ENCODE peak calls at places on chromosomes 4 and X, in ten cellular contexts. W, V, S, O, F, C, M, G, X and Y are unnamed samples.

GRCh38 chr4:11505225-11505971 is 76.7 kb upstream of the HS3ST1 start:
- DNase-seq in W (peak), C (no peak), G (no peak), F (peak), X (peak), O (peak), V (no peak), S (peak), M (no peak), Y (no peak)

GRCh38 chr4:38765391-38765790 is 17.4 kb downstream of the TLR10 start:
- DNase-seq in V (no peak), M (no peak), W (no peak), G (no peak), X (peak), O (no peak), F (peak), S (no peak), C (no peak), Y (no peak)

GRCh38 chr4:147430111-147430510 is 50.8 kb upstream of the EDNRA start:
- DNase-seq in V (no peak), W (no peak), X (no peak), C (no peak), S (no peak), M (no peak), O (no peak), G (no peak), F (no peak), Y (no peak)

GRCh38 chr4:7263166-7263565 is 70.8 kb downstream of the SORCS2 start:
- DNase-seq in F (peak), C (no peak), X (no peak), G (no peak), W (no peak), V (no peak), O (no peak), S (no peak), M (no peak), Y (no peak)

GRCh38 chrX:138298268-138298667 is 413.2 kb downstream of the FGF13 start:
- DNase-seq in S (no peak), O (no peak), V (no peak), X (no peak), W (no peak), C (no peak), M (no peak), F (no peak), G (no peak), Y (peak)

GRCh38 chr4:2545321-2546013 is 9.0 kb downstream of the FAM193A start:
- DNase-seq in M (no peak), V (no peak), S (no peak), O (no peak), G (no peak), W (no peak), C (no peak), X (no peak), F (no peak), Y (no peak)

GRCh38 chr4:179634862-179635261 is 2192.6 kb upstream of the AGA start:
- DNase-seq in O (no peak), V (no peak), S (no peak), W (no peak), C (no peak), F (no peak), M (no peak), G (no peak), X (no peak), Y (no peak)

GRCh38 chrX:31580726-31581125 is 508.9 kb upstream of the FTHL17 start:
- DNase-seq in F (peak), M (no peak), X (peak), C (no peak), S (no peak), W (no peak), O (no peak), V (no peak), G (no peak), Y (no peak)

GRCh38 chr4:69617083-69617694 is 22.3 kb downstream of the UGT2A2 start:
- DNase-seq in G (peak), F (peak), V (peak), M (no peak), S (no peak), W (no peak), X (peak), O (no peak), C (no peak), Y (peak)

GRCh38 chrX:102976793-102977495 is 39.9 kb downstream of the RAB40AL start:
- DNase-seq in F (peak), C (no peak), W (no peak), G (no peak), S (no peak), V (no peak), O (no peak), X (peak), M (no peak), Y (peak)

GRCh38 chr4:37812713-37813112 is 13.8 kb upstream of the PGM2 start:
- DNase-seq in S (no peak), X (peak), W (no peak), O (no peak), V (no peak), F (peak), M (no peak), G (no peak), C (no peak), Y (no peak)

GRCh38 chr4:160235771-160236170 is 1132.9 kb downstream of the RAPGEF2 start:
- DNase-seq in V (no peak), G (no peak), C (no peak), W (no peak), X (no peak), M (no peak), F (no peak), O (no peak), S (no peak), Y (no peak)